ENCODE peak calls at places on chromosome 16, in eight cellular contexts. U is lower leg skin, O is HCT116, A is heart left ventricle, R is endothelial cell of umbilical vein, H is transverse colon, I is tibial nerve, F is stomach. C is an unnamed sample.

GRCh38 chr16:85421338-85422123 is 191.6 kb upstream of the GSE1 start:
- DNase-seq in U (no peak), O (no peak), A (no peak), R (no peak), H (no peak), I (no peak), F (no peak), C (no peak)

GRCh38 chr16:56336071-56336688 is 89.2 kb downstream of the AMFR start:
- DNase-seq in U (no peak), O (no peak), A (peak), R (no peak), H (no peak), I (no peak), F (no peak), C (no peak)

GRCh38 chr16:57626420-57627170 is 1.8 kb upstream of the ADGRG1 start:
- DNase-seq in U (no peak), O (no peak), A (no peak), R (no peak), H (no peak), I (no peak), F (no peak), C (no peak)

GRCh38 chr16:82761236-82761635 is 134.5 kb downstream of the CDH13 start:
- DNase-seq in U (peak), O (no peak), A (peak), R (peak), H (peak), I (peak), F (peak), C (no peak)

GRCh38 chr16:24670623-24671454 is 58.6 kb upstream of the TNRC6A start:
- DNase-seq in U (peak), O (no peak), A (peak), R (peak), H (peak), I (peak), F (no peak), C (peak)

GRCh38 chr16:46947900-46948547 is 25.4 kb downstream of the DNAJA2 start:
- DNase-seq in U (peak), O (peak), A (no peak), R (peak), H (no peak), I (peak), F (peak), C (no peak)

GRCh38 chr16:28163699-28164584 is 47.8 kb downstream of the XPO6 start:
- DNase-seq in U (no peak), O (no peak), A (no peak), R (peak), H (no peak), I (no peak), F (no peak), C (no peak)

GRCh38 chr16:50121278-50121677 is 31.8 kb upstream of the TENT4B start:
- DNase-seq in U (peak), O (no peak), A (no peak), R (no peak), H (no peak), I (no peak), F (no peak), C (no peak)

GRCh38 chr16:24071990-24072389 is 184.1 kb upstream of the CACNG3 start:
- DNase-seq in U (no peak), O (no peak), A (no peak), R (no peak), H (no peak), I (no peak), F (no peak), C (no peak)

GRCh38 chr16:58651965-58652348 is 22.3 kb upstream of the CNOT1 start:
- DNase-seq in U (no peak), O (no peak), A (no peak), R (no peak), H (no peak), I (no peak), F (no peak), C (no peak)

GRCh38 chr16:31181102-31181830 is 1.3 kb downstream of the FUS start:
- DNase-seq in U (peak), O (no peak), A (no peak), R (peak), H (peak), I (no peak), F (peak), C (no peak)

GRCh38 chr16:75758215-75758614 is 31.9 kb upstream of the CPHXL start:
- DNase-seq in U (no peak), O (no peak), A (no peak), R (no peak), H (no peak), I (no peak), F (no peak), C (no peak)

GRCh38 chr16:81158964-81159363 is 62.8 kb upstream of the GCSH start:
- DNase-seq in U (no peak), O (no peak), A (no peak), R (no peak), H (no peak), I (no peak), F (no peak), C (no peak)

GRCh38 chr16:14061732-14062259 is 9.3 kb upstream of the MRTFB start:
- DNase-seq in U (peak), O (no peak), A (no peak), R (no peak), H (no peak), I (no peak), F (no peak), C (no peak)

GRCh38 chr16:5709889-5710288 is 612.3 kb upstream of the EEF2KMT start:
- DNase-seq in U (no peak), O (no peak), A (no peak), R (no peak), H (no peak), I (no peak), F (no peak), C (no peak)

GRCh38 chr16:73095142-73095791 is 47.3 kb upstream of the ZFHX3 start:
- DNase-seq in U (no peak), O (no peak), A (no peak), R (peak), H (no peak), I (no peak), F (no peak), C (no peak)

GRCh38 chr16:86027366-86028126 is 128.6 kb downstream of the IRF8 start:
- DNase-seq in U (peak), O (no peak), A (no peak), R (no peak), H (peak), I (no peak), F (no peak), C (no peak)

GRCh38 chr16:54936086-54936978 is 5.7 kb downstream of the IRX5 start:
- DNase-seq in U (peak), O (no peak), A (peak), R (peak), H (no peak), I (no peak), F (no peak), C (no peak)

GRCh38 chr16:85668676-85669424 is 19.9 kb downstream of the GINS2 start:
- DNase-seq in U (no peak), O (no peak), A (no peak), R (no peak), H (no peak), I (no peak), F (no peak), C (no peak)

GRCh38 chr16:27515874-27516353 is 33.8 kb downstream of the GTF3C1 start:
- DNase-seq in U (no peak), O (peak), A (no peak), R (peak), H (no peak), I (no peak), F (peak), C (peak)

GRCh38 chr16:50257876-50258275 is 8.5 kb upstream of the ADCY7 start:
- DNase-seq in U (peak), O (no peak), A (no peak), R (no peak), H (no peak), I (no peak), F (peak), C (no peak)

GRCh38 chr16:24776486-24777220 is 47.2 kb downstream of the TNRC6A start:
- DNase-seq in U (no peak), O (no peak), A (peak), R (peak), H (no peak), I (peak), F (peak), C (no peak)

GRCh38 chr16:69595127-69596036 is 29.6 kb downstream of the NFAT5 start:
- DNase-seq in U (no peak), O (no peak), A (no peak), R (peak), H (no peak), I (no peak), F (no peak), C (no peak)

GRCh38 chr16:86353185-86353584 is 157.1 kb upstream of the FOXF1 start:
- DNase-seq in U (no peak), O (no peak), A (no peak), R (no peak), H (no peak), I (no peak), F (no peak), C (peak)

GRCh38 chr16:75794426-75794825 is 68.1 kb upstream of the CPHXL start:
- DNase-seq in U (no peak), O (no peak), A (no peak), R (no peak), H (no peak), I (no peak), F (no peak), C (no peak)

GRCh38 chr16:86363057-86363490 is 147.3 kb upstream of the FOXF1 start:
- DNase-seq in U (no peak), O (no peak), A (no peak), R (no peak), H (peak), I (no peak), F (no peak), C (peak)

GRCh38 chr16:84995666-84996065 is 15.7 kb downstream of the ZDHHC7 start:
- DNase-seq in U (no peak), O (no peak), A (no peak), R (no peak), H (no peak), I (no peak), F (peak), C (no peak)

GRCh38 chr16:48271728-48272127 is 24.4 kb upstream of the ABCC11 start:
- DNase-seq in U (no peak), O (no peak), A (no peak), R (no peak), H (no peak), I (no peak), F (no peak), C (no peak)

GRCh38 chr16:73046484-73047214 is 1.3 kb downstream of the ZFHX3 start:
- DNase-seq in U (no peak), O (no peak), A (no peak), R (no peak), H (no peak), I (no peak), F (no peak), C (no peak)

GRCh38 chr16:19294156-19294649 is 8.7 kb downstream of the CLEC19A start:
- DNase-seq in U (peak), O (no peak), A (no peak), R (no peak), H (peak), I (peak), F (no peak), C (no peak)

GRCh38 chr16:74797414-74797813 is 22.8 kb upstream of the FA2H start:
- DNase-seq in U (no peak), O (no peak), A (no peak), R (no peak), H (no peak), I (no peak), F (no peak), C (no peak)

GRCh38 chr16:20612551-20613470 is 36.6 kb upstream of the ACSM2B start:
- DNase-seq in U (no peak), O (no peak), A (peak), R (no peak), H (no peak), I (no peak), F (peak), C (no peak)

GRCh38 chr16:49592507-49593422 is 219.2 kb downstream of the C16orf78 start:
- DNase-seq in U (peak), O (peak), A (no peak), R (peak), H (peak), I (no peak), F (peak), C (peak)

GRCh38 chr16:83305092-83305491 is 502.7 kb upstream of the HSBP1 start:
- DNase-seq in U (no peak), O (no peak), A (no peak), R (peak), H (no peak), I (no peak), F (no peak), C (peak)

DNA sequence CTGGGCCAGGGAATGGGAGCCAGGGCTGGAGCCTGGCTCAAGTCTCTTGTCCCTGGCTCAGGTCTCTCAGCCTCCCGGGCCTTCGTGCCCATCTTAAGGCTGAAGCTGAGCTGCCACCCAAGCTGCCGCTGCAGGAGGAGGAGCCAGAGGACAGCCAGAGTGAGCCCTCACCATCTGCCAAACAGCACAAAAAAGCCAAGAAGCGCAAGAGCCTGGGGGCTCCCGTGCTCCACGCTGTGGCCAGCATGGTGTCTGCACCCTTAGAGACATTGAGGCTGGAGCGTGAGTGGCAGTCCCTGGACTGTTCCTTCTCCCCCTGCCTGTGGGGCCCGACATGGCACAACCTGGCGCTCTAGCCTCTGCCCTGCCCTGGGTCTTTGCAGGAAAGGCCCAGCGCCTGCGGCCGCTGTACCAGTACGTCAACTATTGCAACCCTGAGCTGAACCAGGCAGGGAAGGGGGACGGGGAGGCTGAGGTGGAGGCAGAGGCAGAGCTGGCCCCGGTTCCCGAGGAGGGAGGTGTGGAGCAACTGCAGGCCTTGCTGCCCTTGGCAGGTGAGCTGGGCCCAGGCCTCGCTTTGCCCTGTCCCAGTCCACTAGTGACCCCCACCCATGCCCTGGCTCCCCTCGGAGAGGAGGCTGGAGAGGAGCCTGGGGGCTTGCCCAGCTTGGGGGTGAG is 1.3 kb downstream of the C16orf86 start:
- DNase-seq in U (peak), O (peak), A (peak), R (peak), H (peak), I (peak), F (peak), C (peak)
- TF ChIP-seq POLR2A in U (no peak), O (no peak), A (peak), R (no peak), H (no peak), I (peak), F (no peak), C (no peak)

DNA sequence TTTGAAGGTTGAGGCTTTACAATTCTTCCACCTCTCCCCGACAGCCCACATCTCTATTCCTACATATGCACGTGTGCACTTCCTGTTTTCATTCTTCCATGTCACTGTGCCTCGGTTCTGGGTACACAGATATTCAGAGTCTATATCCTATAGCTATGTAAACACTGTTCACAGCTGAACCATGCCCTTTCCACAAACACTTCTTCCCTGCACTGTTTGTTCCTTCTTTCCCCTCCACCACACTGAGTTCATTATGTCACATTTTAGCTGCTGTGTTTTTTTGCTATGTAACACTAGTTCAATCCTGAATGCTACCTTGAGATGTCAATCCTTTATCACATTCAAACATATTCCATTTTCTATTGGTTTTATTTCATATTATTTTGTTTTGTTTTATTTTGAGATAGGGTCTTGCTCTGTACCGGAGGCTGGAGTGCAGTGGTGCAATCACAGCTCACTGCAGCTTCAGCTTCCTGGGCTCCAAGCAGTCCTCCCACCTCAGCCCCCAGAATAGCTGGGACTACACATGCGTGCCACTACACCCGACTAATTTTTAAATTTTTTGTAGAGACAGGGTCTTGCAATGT is 17.0 kb upstream of the MAPK3 start:
- DNase-seq in U (no peak), O (no peak), A (no peak), R (no peak), H (no peak), I (no peak), F (no peak), C (no peak)
- TF ChIP-seq POLR2A in U (no peak), O (no peak), A (no peak), R (no peak), H (no peak), I (no peak), F (no peak), C (no peak)

GRCh38 chr16:67931712-67932461 is at the start of gene CTRL:
- DNase-seq in U (no peak), O (no peak), A (no peak), R (no peak), H (no peak), I (no peak), F (no peak), C (no peak)
- TF ChIP-seq POLR2A in U (no peak), O (no peak), A (no peak), R (no peak), H (no peak), I (no peak), F (no peak), C (no peak)

GRCh38 chr16:11791144-11791828 is 5.8 kb downstream of the ZC3H7A start:
- DNase-seq in U (no peak), O (no peak), A (no peak), R (peak), H (no peak), I (no peak), F (no peak), C (no peak)
- TF ChIP-seq POLR2A in U (no peak), O (no peak), A (no peak), R (no peak), H (no peak), I (no peak), F (no peak), C (no peak)

GRCh38 chr16:3317315-3317999 is 12.2 kb downstream of the ZNF75A start:
- DNase-seq in U (no peak), O (no peak), A (no peak), R (peak), H (no peak), I (no peak), F (no peak), C (no peak)
- TF ChIP-seq POLR2A in U (no peak), O (no peak), A (no peak), R (no peak), H (no peak), I (no peak), F (no peak), C (no peak)

GRCh38 chr16:68244903-68245853 is at the start of gene PLA2G15:
- DNase-seq in U (peak), O (peak), A (peak), R (peak), H (peak), I (peak), F (peak), C (peak)
- TF ChIP-seq POLR2A in U (peak), O (no peak), A (peak), R (peak), H (peak), I (peak), F (no peak), C (peak)

DNA sequence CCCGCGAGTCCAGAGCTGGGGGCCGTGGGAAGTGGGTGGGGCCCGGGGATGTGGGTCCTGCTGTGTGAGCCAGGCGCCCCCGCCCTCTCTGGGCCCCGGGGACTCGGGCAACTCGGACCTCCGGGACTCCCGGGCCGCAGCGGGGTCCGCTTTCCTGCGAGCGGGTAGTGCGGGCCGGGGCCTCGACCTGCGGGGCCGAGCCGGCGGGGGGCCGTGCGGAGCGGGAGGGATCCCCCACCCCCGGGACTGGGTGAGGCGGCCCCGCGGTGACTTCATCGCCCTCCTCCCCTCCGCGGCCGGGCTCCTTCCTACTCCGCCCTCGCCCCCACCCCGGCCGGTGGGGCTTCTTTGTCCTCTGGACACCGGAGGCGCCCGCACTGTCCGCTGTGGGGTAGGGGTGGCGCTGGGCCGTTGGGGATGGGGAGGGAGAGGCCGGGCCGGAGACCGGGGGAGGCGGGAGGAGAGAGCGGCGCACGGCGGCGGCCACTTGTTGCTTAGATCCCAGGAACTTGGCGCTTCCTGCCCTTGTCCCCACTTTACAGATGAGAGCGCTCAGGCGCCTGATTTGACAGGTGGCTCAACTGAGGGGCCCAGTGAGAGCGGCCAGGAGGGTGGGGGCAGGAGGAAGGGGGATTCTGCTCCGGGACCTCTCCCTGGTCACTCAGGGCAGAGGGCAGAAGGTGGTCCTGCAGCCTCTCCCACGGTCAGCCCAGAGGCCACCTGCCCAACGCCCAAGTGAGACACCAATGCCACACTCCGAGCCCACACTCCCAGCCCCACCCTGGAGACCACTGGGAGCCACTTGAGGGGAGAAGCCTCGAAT is 884 bp downstream of the CMTM3 start:
- DNase-seq in U (peak), O (no peak), A (peak), R (peak), H (peak), I (peak), F (peak), C (peak)
- TF ChIP-seq POLR2A in U (no peak), O (no peak), A (peak), R (no peak), H (no peak), I (no peak), F (no peak), C (no peak)

DNA sequence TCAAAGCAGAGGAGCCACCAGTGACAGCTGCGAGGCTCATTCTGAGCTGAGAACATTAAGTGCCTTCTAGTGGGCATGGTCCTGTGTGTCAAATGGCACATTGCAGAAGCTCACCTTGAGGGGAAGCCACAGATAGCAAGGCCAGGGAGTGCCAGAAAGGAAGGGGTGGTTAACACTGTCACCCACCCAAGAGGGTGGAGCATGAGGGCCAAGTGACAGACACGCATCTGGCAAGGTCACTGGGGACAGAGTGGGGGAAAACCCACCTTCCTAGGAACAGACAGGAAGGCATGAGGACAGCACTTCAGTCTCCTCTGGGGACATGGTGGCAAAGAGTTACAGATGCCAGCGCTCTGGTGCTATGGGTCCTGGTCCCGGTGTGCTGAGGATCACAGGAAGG is 22.1 kb downstream of the NUBP1 start:
- DNase-seq in U (no peak), O (no peak), A (no peak), R (no peak), H (no peak), I (no peak), F (no peak), C (no peak)
- TF ChIP-seq POLR2A in U (no peak), O (no peak), A (no peak), R (no peak), H (no peak), I (no peak), F (no peak), C (no peak)

DNA sequence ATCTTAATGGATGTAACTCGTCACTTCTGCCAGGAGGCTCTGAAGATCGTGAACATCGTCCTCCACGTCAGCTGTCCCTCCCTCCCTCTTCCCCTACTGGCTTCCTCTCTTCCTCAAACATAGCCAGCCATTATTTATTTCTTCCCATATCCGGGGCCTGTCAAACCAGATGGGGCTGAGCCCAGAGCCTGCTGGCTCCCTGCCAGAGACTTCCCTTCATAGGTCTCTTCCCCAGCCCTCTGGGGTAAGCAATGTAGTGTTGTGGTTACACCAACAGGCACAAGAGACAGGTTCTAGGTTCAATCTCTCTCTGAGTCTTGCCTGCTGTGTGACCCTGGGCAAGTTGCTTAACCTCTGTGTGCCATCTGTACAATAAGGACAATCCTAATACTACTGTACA is 40.1 kb upstream of the ZFP90 start:
- DNase-seq in U (no peak), O (no peak), A (no peak), R (no peak), H (no peak), I (no peak), F (no peak), C (no peak)
- TF ChIP-seq POLR2A in U (no peak), O (no peak), A (no peak), R (no peak), H (no peak), I (no peak), F (no peak), C (no peak)

C was measured in H54.